ENCODE peak calls at places on chromosomes 2 and 18, in ten cellular contexts. T is K562, K is HepG2, V is sigmoid colon, Q is HCT116, J is testis, C is thyroid gland, N is A549, Y is body of pancreas, R is uterus. A is an unnamed sample.

GRCh38 chr2:9738718-9739496 is 104.4 kb upstream of the TAF1B start:
- DNase-seq in V (no peak), R (no peak), K (no peak), C (no peak), N (no peak), T (no peak), Y (no peak), Q (no peak), J (peak), A (no peak)

GRCh38 chr2:140027320-140027719 is 1247.1 kb upstream of the NXPH2 start:
- DNase-seq in R (no peak), C (no peak), Y (no peak), Q (no peak), V (no peak), T (no peak), N (peak), K (no peak), J (no peak), A (no peak)

GRCh38 chr18:22221350-22221749 is 52.0 kb downstream of the GATA6 start:
- DNase-seq in Y (no peak), K (no peak), Q (no peak), J (no peak), C (no peak), V (no peak), T (no peak), R (no peak), N (no peak), A (no peak)

GRCh38 chr2:36965751-36966369 is 476 bp downstream of the STRN start:
- DNase-seq in Y (peak), K (no peak), R (no peak), N (peak), J (peak), V (no peak), T (peak), C (peak), Q (no peak), A (no peak)

GRCh38 chr2:70697603-70698383 is 70.2 kb downstream of the ADD2 start:
- DNase-seq in Q (no peak), J (no peak), Y (no peak), T (no peak), K (no peak), V (peak), R (no peak), C (no peak), N (no peak), A (peak)

GRCh38 chr2:120702061-120702460 is 33.6 kb upstream of the GLI2 start:
- DNase-seq in N (no peak), T (no peak), V (peak), K (no peak), J (no peak), Q (no peak), R (no peak), C (no peak), Y (no peak), A (peak)

GRCh38 chr2:64770137-64770780 is 116.5 kb upstream of the SERTAD2 start:
- DNase-seq in N (no peak), Y (no peak), V (no peak), J (no peak), T (no peak), C (no peak), R (no peak), K (no peak), Q (no peak), A (no peak)

GRCh38 chr18:8951491-8951890 is 151.0 kb upstream of the NDUFV2 start:
- DNase-seq in C (no peak), K (no peak), N (no peak), R (no peak), Y (no peak), Q (no peak), V (no peak), J (no peak), T (peak), A (no peak)

GRCh38 chr2:128780434-128781080 is 461.9 kb upstream of the HS6ST1 start:
- DNase-seq in V (peak), Y (no peak), N (no peak), J (no peak), K (no peak), R (no peak), C (no peak), Q (no peak), T (no peak), A (peak)

DNA sequence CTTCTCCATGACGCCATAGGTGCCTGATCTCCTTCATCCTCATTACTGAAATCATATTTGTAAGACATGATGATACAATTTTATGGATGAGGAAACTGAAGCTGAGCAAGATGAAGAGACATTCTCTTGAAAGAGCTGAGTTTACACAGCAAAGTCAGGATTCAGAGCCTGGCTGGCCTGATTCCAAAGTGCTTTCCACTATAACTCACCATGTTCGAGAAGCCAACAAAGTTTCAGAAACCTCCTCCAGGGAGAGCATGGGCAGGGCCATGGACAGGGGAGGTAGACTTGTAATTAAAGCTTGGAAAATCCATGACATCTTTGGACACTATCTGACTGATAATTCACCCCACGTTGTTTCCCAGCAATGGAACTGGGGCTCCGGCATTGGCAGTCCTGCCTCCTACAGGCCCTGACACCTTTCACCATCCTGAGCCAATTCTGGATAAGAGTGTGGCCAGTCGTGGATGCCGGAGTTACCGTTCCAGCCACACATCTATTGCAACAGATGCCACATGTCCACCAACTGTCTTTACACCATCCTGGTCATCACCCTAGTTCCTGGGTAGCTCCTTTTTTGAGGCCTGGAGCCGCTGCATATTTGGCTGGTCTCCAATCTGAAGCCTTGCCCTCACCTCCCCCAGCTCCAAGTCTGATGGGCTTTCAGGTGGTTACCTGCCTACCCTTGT is 85.0 kb upstream of the PPP1CB start:
- DNase-seq in K (no peak), Y (no peak), V (peak), R (peak), Q (no peak), C (peak), T (no peak), J (no peak), N (no peak), A (no peak)
- TF ChIP-seq POLR2A in K (no peak), Y (no peak), V (no peak), R (no peak), Q (no peak), C (no peak), T (no peak), J (no peak), N (no peak), A (no peak)

GRCh38 chr2:230956827-230957755 is 32.0 kb upstream of the GPR55 start:
- DNase-seq in N (peak), T (no peak), R (no peak), J (peak), Q (peak), Y (no peak), K (no peak), C (peak), V (no peak), A (no peak)
- TF ChIP-seq POLR2A in N (no peak), T (no peak), R (no peak), J (no peak), Q (peak), Y (no peak), K (no peak), C (no peak), V (no peak), A (no peak)

DNA sequence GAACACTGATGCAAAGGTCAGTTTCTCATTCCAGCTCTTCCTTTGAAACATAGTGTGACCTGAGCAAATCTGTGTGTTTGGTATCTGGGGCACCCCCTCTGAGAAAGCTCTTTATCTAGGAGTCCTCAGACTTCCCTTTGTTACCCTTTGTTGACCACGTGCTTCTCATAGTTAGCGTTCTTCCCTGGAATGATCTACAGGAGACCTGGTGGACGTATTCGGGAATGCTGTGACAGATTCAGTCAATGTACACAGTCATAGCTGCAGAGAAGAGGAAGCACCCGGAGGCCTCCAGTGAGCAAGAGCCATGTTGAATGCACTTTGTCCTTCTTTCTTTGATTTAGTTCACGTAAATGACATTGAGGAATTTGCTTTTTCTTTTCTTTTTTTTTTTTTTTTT is 10.7 kb upstream of the CHMP1B start:
- DNase-seq in Q (no peak), T (peak), Y (no peak), C (no peak), J (no peak), R (no peak), V (no peak), K (peak), N (peak), A (no peak)
- TF ChIP-seq POLR2A in Q (no peak), T (no peak), Y (no peak), C (no peak), J (no peak), R (no peak), V (no peak), K (no peak), N (no peak), A (no peak)

DNA sequence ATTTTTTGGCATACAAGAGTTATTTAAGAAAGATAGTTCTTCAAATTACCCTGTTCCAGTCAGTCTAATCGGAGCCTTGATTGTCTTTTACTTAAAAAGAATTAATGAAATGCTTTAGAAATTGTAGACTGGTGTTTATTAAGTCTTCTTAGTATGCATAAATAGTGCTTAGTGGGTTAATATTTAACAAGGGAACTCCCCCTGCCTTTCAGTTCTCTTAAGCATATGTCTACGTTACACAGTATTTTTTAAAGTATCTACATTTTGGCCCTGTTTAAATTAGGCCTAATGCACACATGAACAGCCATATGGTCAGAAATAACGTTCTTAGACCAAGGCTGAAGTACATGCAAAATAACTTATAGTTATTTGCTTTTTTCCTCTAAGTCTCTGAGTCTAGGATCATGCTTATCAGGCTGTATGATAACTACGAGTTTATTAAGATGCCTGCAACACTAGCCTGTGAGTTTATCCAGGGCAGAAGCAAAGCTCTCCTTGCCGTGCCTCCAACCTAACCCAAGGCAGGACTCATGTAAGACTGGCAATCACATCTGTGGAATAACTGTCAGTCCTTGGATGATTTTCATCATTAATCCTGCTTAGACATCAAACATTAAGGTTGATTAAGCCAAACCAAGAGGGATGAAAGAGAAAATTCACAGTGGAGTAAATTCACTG is 6.7 kb downstream of the BCL2 start:
- DNase-seq in N (no peak), Y (no peak), K (no peak), R (no peak), C (no peak), J (no peak), T (no peak), V (no peak), Q (no peak), A (no peak)
- TF ChIP-seq POLR2A in N (no peak), Y (no peak), K (no peak), R (no peak), C (no peak), J (no peak), T (no peak), V (no peak), Q (no peak), A (no peak)

GRCh38 chr2:62705859-62706720 is 577 bp downstream of the EHBP1 start:
- DNase-seq in Y (peak), K (peak), T (peak), Q (no peak), J (peak), N (peak), C (peak), R (peak), V (peak), A (no peak)
- TF ChIP-seq POLR2A in Y (peak), K (peak), T (peak), Q (no peak), J (no peak), N (peak), C (no peak), R (no peak), V (no peak), A (no peak)

GRCh38 chr2:230942371-230942770 is 17.3 kb upstream of the GPR55 start:
- DNase-seq in V (no peak), C (no peak), T (peak), Y (no peak), J (no peak), K (no peak), N (no peak), Q (no peak), R (no peak), A (no peak)

GRCh38 chr2:230942920-230943896 is 18.2 kb upstream of the GPR55 start:
- DNase-seq in N (no peak), K (no peak), Q (no peak), V (no peak), J (no peak), Y (no peak), C (no peak), R (no peak), T (peak), A (no peak)

GRCh38 chr2:230944804-230945372 is 19.8 kb upstream of the GPR55 start:
- DNase-seq in R (no peak), T (no peak), Y (no peak), V (no peak), C (no peak), N (no peak), K (no peak), J (no peak), Q (no peak), A (no peak)

GRCh38 chr2:230946429-230947234 is 21.6 kb upstream of the GPR55 start:
- DNase-seq in J (no peak), Y (no peak), V (no peak), T (no peak), K (no peak), R (no peak), C (no peak), Q (no peak), N (no peak), A (no peak)

DNA sequence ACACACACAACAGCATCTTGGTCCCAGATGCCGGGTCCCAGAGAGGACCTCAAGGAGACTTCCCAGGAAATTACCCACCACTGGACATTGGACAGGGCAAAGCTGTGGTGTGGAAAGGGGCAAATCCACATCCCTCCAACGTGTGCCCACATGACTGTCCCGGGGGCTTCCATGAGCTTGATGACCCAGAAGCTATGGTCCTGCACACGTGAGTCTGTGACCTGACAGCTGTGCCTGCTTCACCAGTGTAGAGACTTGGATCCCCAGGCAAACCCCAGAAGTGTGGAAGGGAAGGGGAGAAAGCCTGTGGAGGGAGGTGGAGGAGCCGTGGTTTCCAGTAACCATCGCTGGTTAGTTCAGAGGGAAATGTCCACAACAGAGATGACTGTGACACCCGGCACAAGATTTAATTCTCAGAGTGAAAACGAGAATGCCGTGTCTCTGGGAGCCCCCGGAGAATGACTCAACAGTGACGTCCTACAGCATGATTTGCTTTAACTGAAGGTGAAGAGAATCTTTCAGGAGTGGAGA is 19.1 kb upstream of the GPR55 start:
- DNase-seq in N (no peak), J (no peak), V (no peak), R (no peak), C (no peak), K (no peak), Y (no peak), Q (no peak), T (no peak), A (no peak)
- TF ChIP-seq POLR2A in N (no peak), J (no peak), V (no peak), R (no peak), C (no peak), K (no peak), Y (no peak), Q (no peak), T (no peak), A (no peak)

GRCh38 chr2:207161247-207161646 is 4.5 kb downstream of the KLF7 start:
- DNase-seq in T (no peak), R (no peak), Y (no peak), C (no peak), V (no peak), J (no peak), K (no peak), N (no peak), Q (no peak), A (no peak)

GRCh38 chr2:207160115-207160514 is 5.6 kb downstream of the KLF7 start:
- DNase-seq in T (no peak), J (no peak), V (no peak), R (no peak), Q (no peak), K (no peak), N (no peak), C (no peak), Y (no peak), A (no peak)

GRCh38 chr2:207163053-207163814 is 2.5 kb downstream of the KLF7 start:
- DNase-seq in K (peak), J (peak), Y (peak), V (no peak), R (peak), N (peak), Q (peak), T (no peak), C (peak), A (no peak)

GRCh38 chr2:207162319-207162718 is 3.4 kb downstream of the KLF7 start:
- DNase-seq in Y (no peak), T (no peak), Q (no peak), C (no peak), J (no peak), V (no peak), K (no peak), N (no peak), R (no peak), A (no peak)

GRCh38 chr2:207161724-207162123 is 4.0 kb downstream of the KLF7 start:
- DNase-seq in J (no peak), Y (no peak), C (no peak), V (no peak), Q (no peak), K (no peak), T (no peak), N (peak), R (no peak), A (no peak)
- TF ChIP-seq POLR2A in J (no peak), Y (no peak), C (no peak), V (no peak), Q (no peak), K (no peak), T (no peak), N (no peak), R (no peak), A (no peak)

GRCh38 chr2:67295851-67296250 is 101.3 kb upstream of the ETAA1 start:
- DNase-seq in Y (no peak), J (no peak), R (no peak), N (no peak), Q (no peak), T (no peak), K (no peak), C (no peak), V (no peak), A (no peak)
- TF ChIP-seq POLR2A in Y (no peak), J (no peak), R (no peak), N (no peak), Q (no peak), T (no peak), K (no peak), C (no peak), V (no peak), A (no peak)

GRCh38 chr18:3261393-3262233 is at the start of gene MYL12B:
- DNase-seq in Y (peak), J (peak), T (peak), C (peak), Q (peak), K (peak), N (peak), R (peak), V (peak), A (peak)
- TF ChIP-seq POLR2A in Y (peak), J (no peak), T (peak), C (peak), Q (peak), K (peak), N (peak), R (peak), V (peak), A (no peak)

GRCh38 chr18:48874233-48874632 is 76.5 kb downstream of the SMAD7 start:
- DNase-seq in Q (no peak), T (no peak), Y (no peak), N (no peak), V (no peak), R (no peak), J (no peak), K (no peak), C (no peak), A (peak)
- TF ChIP-seq POLR2A in Q (no peak), T (no peak), Y (no peak), N (no peak), V (no peak), R (no peak), J (no peak), K (no peak), C (no peak), A (no peak)

A was measured in spleen.